ENCODE peak calls at places on chromosome 12, in eight cellular contexts. Q, Y, D, B, C, T, V and I are unnamed samples.
A peak's percentile ranks its signal among the peaks of the same experiment; 100 is the strongest.

GRCh38 chr12:27334052-27334720 is 1.6 kb downstream of the BMAL2 start:
- DNase-seq in B (no peak), Y (no peak), Q (no peak), C (no peak), T (peak; percentile 33), V (no peak), D (no peak), I (no peak)

GRCh38 chr12:6124411-6125151 is at the start of gene VWF:
- DNase-seq in Q (no peak), V (no peak), B (no peak), Y (no peak), C (no peak), D (no peak), T (no peak), I (peak; percentile 23)

GRCh38 chr12:64088431-64089349 is 133.4 kb downstream of the KICS2 start:
- DNase-seq in C (peak; percentile 85), D (no peak), B (peak; percentile 97), Y (peak; percentile 71), T (peak; percentile 95), V (no peak), Q (peak; percentile 86), I (peak; percentile 65)

GRCh38 chr12:58961166-58961565 is 40.9 kb upstream of the LRIG3 start:
- DNase-seq in Y (no peak), C (no peak), D (no peak), Q (no peak), V (no peak), T (no peak), B (no peak), I (no peak)

GRCh38 chr12:108854453-108855283 is 2.7 kb downstream of the SSH1 start:
- DNase-seq in C (peak; percentile 70), Q (peak; percentile 64), T (peak; percentile 95), Y (no peak), B (peak; percentile 81), D (no peak), V (no peak), I (no peak)

GRCh38 chr12:117441751-117442150 is 80.3 kb upstream of the NOS1 start:
- DNase-seq in Q (no peak), C (peak; percentile 90), T (peak; percentile 42), D (peak; percentile 54), Y (peak; percentile 41), B (no peak), V (no peak), I (no peak)

GRCh38 chr12:46661161-46661845 is 164.5 kb downstream of the SLC38A4 start:
- DNase-seq in B (peak; percentile 74), C (peak; percentile 32), D (peak; percentile 31), V (no peak), Q (peak; percentile 73), Y (no peak), T (peak; percentile 68), I (peak; percentile 65)

GRCh38 chr12:42704340-42704739 is 114.8 kb upstream of the PRICKLE1 start:
- DNase-seq in Y (no peak), C (no peak), Q (no peak), D (no peak), B (no peak), V (no peak), T (no peak), I (no peak)

GRCh38 chr12:84079621-84080020 is 833.0 kb downstream of the SLC6A15 start:
- DNase-seq in T (no peak), B (no peak), V (no peak), D (no peak), Q (no peak), C (no peak), Y (no peak), I (no peak)

GRCh38 chr12:105992849-105993740 is 145.7 kb downstream of the NUAK1 start:
- DNase-seq in D (no peak), C (no peak), B (no peak), Y (no peak), Q (no peak), V (no peak), T (no peak), I (peak; percentile 34)

GRCh38 chr12:123389560-123390351 is 5.8 kb downstream of the KMT5A start:
- DNase-seq in V (peak; percentile 55), Y (peak; percentile 68), D (no peak), T (no peak), B (no peak), C (peak; percentile 62), Q (no peak), I (peak; percentile 64)

GRCh38 chr12:54983536-54984102 is 943 bp downstream of the TESPA1 start:
- DNase-seq in V (peak; percentile 49), Q (no peak), D (no peak), T (no peak), Y (no peak), C (no peak), B (no peak), I (no peak)

GRCh38 chr12:54352891-54353874 is 11.1 kb downstream of the GPR84 start:
- DNase-seq in B (no peak), C (no peak), D (no peak), T (no peak), V (no peak), Q (no peak), Y (peak; percentile 47), I (peak; percentile 29)